ENCODE peak calls at places on chromosomes 3 and 15, in six cellular contexts. One of them, this sample, is unnamed. For H3K4me1, the result is how much of the 10 kb centered on the place peaks cover.

GRCh38 chr15:85430406-85431204 is 50.2 kb downstream of the AKAP13 start:
- DNase-seq in MM.1S: no peak
- DNase-seq in GM23248: no peak
- DNase-seq in CD8-positive, alpha-beta memory T cell: no peak
- DNase-seq in uterus: no peak
- DNase-seq in body of pancreas: no peak
- DNase-seq in this sample: no peak

GRCh38 chr15:69793783-69794451 is 303.8 kb downstream of the TLE3 start:
- DNase-seq in uterus: no peak
- DNase-seq in GM23248: peak
- DNase-seq in CD8-positive, alpha-beta memory T cell: no peak
- DNase-seq in body of pancreas: no peak
- DNase-seq in MM.1S: no peak
- DNase-seq in this sample: peak

GRCh38 chr15:80059786-80060489 is 462 bp downstream of the ZFAND6 start:
- DNase-seq in MM.1S: peak
- DNase-seq in body of pancreas: peak
- DNase-seq in CD8-positive, alpha-beta memory T cell: no peak
- DNase-seq in GM23248: peak
- DNase-seq in uterus: no peak
- DNase-seq in this sample: peak

GRCh38 chr3:152399374-152399773 is 130.6 kb downstream of the MBNL1 start:
- DNase-seq in uterus: no peak
- DNase-seq in CD8-positive, alpha-beta memory T cell: no peak
- DNase-seq in GM23248: peak
- DNase-seq in body of pancreas: no peak
- DNase-seq in MM.1S: no peak
- DNase-seq in this sample: peak

GRCh38 chr15:62899090-62899493 is 143.5 kb upstream of the TPM1 start:
- DNase-seq in MM.1S: no peak
- DNase-seq in uterus: peak
- DNase-seq in CD8-positive, alpha-beta memory T cell: no peak
- DNase-seq in GM23248: no peak
- DNase-seq in body of pancreas: peak
- DNase-seq in this sample: no peak

GRCh38 chr3:155362808-155363689 is 69.6 kb upstream of the STRIT1 start:
- DNase-seq in body of pancreas: no peak
- DNase-seq in CD8-positive, alpha-beta memory T cell: no peak
- DNase-seq in GM23248: no peak
- DNase-seq in uterus: no peak
- DNase-seq in MM.1S: no peak
- DNase-seq in this sample: no peak

GRCh38 chr3:130671545-130671944 is 75.1 kb downstream of the PIK3R4 start:
- DNase-seq in CD8-positive, alpha-beta memory T cell: no peak
- DNase-seq in uterus: no peak
- DNase-seq in body of pancreas: no peak
- DNase-seq in MM.1S: no peak
- DNase-seq in GM23248: no peak
- DNase-seq in this sample: no peak

GRCh38 chr15:65914371-65914770 is 45.1 kb downstream of the RAB11A start:
- DNase-seq in uterus: no peak
- DNase-seq in MM.1S: no peak
- DNase-seq in CD8-positive, alpha-beta memory T cell: no peak
- DNase-seq in body of pancreas: no peak
- DNase-seq in GM23248: peak
- DNase-seq in this sample: no peak

GRCh38 chr3:159904911-159905310 is 83.7 kb upstream of the IL12A start:
- DNase-seq in CD8-positive, alpha-beta memory T cell: no peak
- DNase-seq in body of pancreas: no peak
- DNase-seq in GM23248: peak
- DNase-seq in uterus: no peak
- DNase-seq in MM.1S: no peak
- DNase-seq in this sample: no peak

GRCh38 chr3:12420393-12420792 is 63.9 kb upstream of the TSEN2 start:
- DNase-seq in GM23248: peak
- DNase-seq in body of pancreas: no peak
- DNase-seq in CD8-positive, alpha-beta memory T cell: no peak
- DNase-seq in uterus: no peak
- DNase-seq in MM.1S: no peak
- DNase-seq in this sample: no peak

GRCh38 chr3:12423131-12423530 is 61.1 kb upstream of the TSEN2 start:
- DNase-seq in CD8-positive, alpha-beta memory T cell: no peak
- DNase-seq in body of pancreas: no peak
- DNase-seq in MM.1S: no peak
- DNase-seq in GM23248: no peak
- DNase-seq in uterus: no peak
- DNase-seq in this sample: no peak

GRCh38 chr3:12424635-12425319 is 59.5 kb upstream of the TSEN2 start:
- DNase-seq in GM23248: no peak
- DNase-seq in uterus: no peak
- DNase-seq in CD8-positive, alpha-beta memory T cell: no peak
- DNase-seq in body of pancreas: no peak
- DNase-seq in MM.1S: no peak
- DNase-seq in this sample: no peak

GRCh38 chr3:12423918-12424634 is 60.2 kb upstream of the TSEN2 start:
- DNase-seq in body of pancreas: no peak
- DNase-seq in MM.1S: no peak
- DNase-seq in GM23248: peak
- DNase-seq in CD8-positive, alpha-beta memory T cell: no peak
- DNase-seq in uterus: no peak
- DNase-seq in this sample: no peak

GRCh38 chr3:12421132-12421531 is 63.1 kb upstream of the TSEN2 start:
- DNase-seq in MM.1S: no peak
- DNase-seq in body of pancreas: no peak
- DNase-seq in GM23248: no peak
- DNase-seq in uterus: no peak
- DNase-seq in CD8-positive, alpha-beta memory T cell: no peak
- DNase-seq in this sample: no peak
- H3K4me1 ChIP-seq in MM.1S: under half
- H3K4me1 ChIP-seq in body of pancreas: under half
- H3K4me1 ChIP-seq in GM23248: under half
- H3K4me1 ChIP-seq in uterus: under half
- H3K4me1 ChIP-seq in CD8-positive, alpha-beta memory T cell: under half
- H3K4me1 ChIP-seq in this sample: under half

DNA sequence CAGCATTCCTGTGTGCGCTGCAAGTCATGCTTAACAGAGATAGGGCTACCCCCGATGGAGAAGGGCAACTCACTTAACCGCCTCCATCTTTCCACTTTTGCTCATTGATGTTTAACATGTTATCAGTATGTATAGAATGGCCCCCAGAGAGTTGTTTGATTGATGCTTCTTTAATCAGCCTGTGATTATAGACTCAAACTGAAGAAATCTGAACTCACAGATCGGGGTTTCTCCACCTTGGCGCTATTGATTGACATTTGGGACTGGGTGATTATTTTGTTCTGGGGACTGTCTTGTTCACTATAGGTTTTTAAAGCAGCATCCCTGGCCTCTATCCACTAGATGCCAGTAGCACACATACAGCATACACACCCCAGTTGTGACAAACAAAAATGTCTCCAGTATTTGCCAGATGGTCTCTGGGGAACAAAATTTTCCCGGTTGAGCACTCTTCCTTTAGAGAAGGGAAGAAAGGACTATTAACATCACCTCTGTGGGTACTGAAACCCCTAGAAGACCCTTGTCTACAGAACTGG is 54.4 kb downstream of the LARS2 start:
- DNase-seq in uterus: no peak
- DNase-seq in body of pancreas: no peak
- DNase-seq in MM.1S: no peak
- DNase-seq in GM23248: no peak
- DNase-seq in CD8-positive, alpha-beta memory T cell: no peak
- DNase-seq in this sample: no peak
- H3K27ac ChIP-seq in uterus: no peak
- H3K27ac ChIP-seq in body of pancreas: no peak
- H3K27ac ChIP-seq in MM.1S: no peak
- H3K27ac ChIP-seq in GM23248: no peak
- H3K27ac ChIP-seq in CD8-positive, alpha-beta memory T cell: no peak
- H3K27ac ChIP-seq in this sample: no peak

GRCh38 chr15:99100245-99101173 is 4.4 kb upstream of the SYNM start:
- DNase-seq in body of pancreas: peak
- DNase-seq in CD8-positive, alpha-beta memory T cell: no peak
- DNase-seq in GM23248: peak
- DNase-seq in uterus: peak
- DNase-seq in MM.1S: peak
- DNase-seq in this sample: peak
- H3K4me3 ChIP-seq in body of pancreas: no peak
- H3K4me3 ChIP-seq in CD8-positive, alpha-beta memory T cell: no peak
- H3K4me3 ChIP-seq in GM23248: peak
- H3K4me3 ChIP-seq in uterus: peak
- H3K4me3 ChIP-seq in MM.1S: peak
- H3K4me3 ChIP-seq in this sample: peak

GRCh38 chr3:25153561-25153960 is 274.5 kb upstream of the RARB start:
- DNase-seq in uterus: no peak
- DNase-seq in body of pancreas: no peak
- DNase-seq in CD8-positive, alpha-beta memory T cell: no peak
- DNase-seq in GM23248: no peak
- DNase-seq in MM.1S: no peak
- DNase-seq in this sample: peak
- H3K4me1 ChIP-seq in uterus: under half
- H3K4me1 ChIP-seq in body of pancreas: under half
- H3K4me1 ChIP-seq in CD8-positive, alpha-beta memory T cell: under half
- H3K4me1 ChIP-seq in GM23248: under half
- H3K4me1 ChIP-seq in MM.1S: under half
- H3K4me1 ChIP-seq in this sample: under half

GRCh38 chr3:150875548-150875947 is 29.7 kb downstream of the MINDY4B start:
- DNase-seq in body of pancreas: no peak
- DNase-seq in MM.1S: no peak
- DNase-seq in CD8-positive, alpha-beta memory T cell: no peak
- DNase-seq in GM23248: peak
- DNase-seq in uterus: no peak
- DNase-seq in this sample: no peak

GRCh38 chr3:150876866-150877265 is 28.4 kb downstream of the MINDY4B start:
- DNase-seq in GM23248: no peak
- DNase-seq in uterus: no peak
- DNase-seq in CD8-positive, alpha-beta memory T cell: no peak
- DNase-seq in body of pancreas: no peak
- DNase-seq in MM.1S: no peak
- DNase-seq in this sample: no peak

GRCh38 chr3:150879141-150879540 is 26.1 kb downstream of the MINDY4B start:
- DNase-seq in GM23248: no peak
- DNase-seq in CD8-positive, alpha-beta memory T cell: no peak
- DNase-seq in MM.1S: no peak
- DNase-seq in uterus: no peak
- DNase-seq in body of pancreas: no peak
- DNase-seq in this sample: no peak

GRCh38 chr3:150878290-150878689 is 26.9 kb downstream of the MINDY4B start:
- DNase-seq in CD8-positive, alpha-beta memory T cell: no peak
- DNase-seq in GM23248: no peak
- DNase-seq in MM.1S: no peak
- DNase-seq in uterus: no peak
- DNase-seq in body of pancreas: no peak
- DNase-seq in this sample: no peak

GRCh38 chr3:150877303-150877702 is 27.9 kb downstream of the MINDY4B start:
- DNase-seq in CD8-positive, alpha-beta memory T cell: no peak
- DNase-seq in MM.1S: no peak
- DNase-seq in uterus: no peak
- DNase-seq in body of pancreas: no peak
- DNase-seq in GM23248: no peak
- DNase-seq in this sample: no peak
- H3K27ac ChIP-seq in CD8-positive, alpha-beta memory T cell: no peak
- H3K27ac ChIP-seq in MM.1S: no peak
- H3K27ac ChIP-seq in uterus: no peak
- H3K27ac ChIP-seq in body of pancreas: no peak
- H3K27ac ChIP-seq in GM23248: no peak
- H3K27ac ChIP-seq in this sample: no peak

GRCh38 chr3:43950775-43951174 is 260.0 kb downstream of the ABHD5 start:
- DNase-seq in MM.1S: no peak
- DNase-seq in uterus: no peak
- DNase-seq in body of pancreas: no peak
- DNase-seq in GM23248: no peak
- DNase-seq in CD8-positive, alpha-beta memory T cell: no peak
- DNase-seq in this sample: no peak

GRCh38 chr3:43951813-43952212 is 261.1 kb downstream of the ABHD5 start:
- DNase-seq in body of pancreas: no peak
- DNase-seq in uterus: no peak
- DNase-seq in CD8-positive, alpha-beta memory T cell: no peak
- DNase-seq in MM.1S: no peak
- DNase-seq in GM23248: no peak
- DNase-seq in this sample: no peak

GRCh38 chr3:43954321-43954720 is 263.6 kb downstream of the ABHD5 start:
- DNase-seq in body of pancreas: no peak
- DNase-seq in uterus: no peak
- DNase-seq in CD8-positive, alpha-beta memory T cell: no peak
- DNase-seq in MM.1S: no peak
- DNase-seq in GM23248: no peak
- DNase-seq in this sample: no peak

GRCh38 chr3:43953375-43953774 is 262.6 kb downstream of the ABHD5 start:
- DNase-seq in CD8-positive, alpha-beta memory T cell: no peak
- DNase-seq in GM23248: no peak
- DNase-seq in body of pancreas: no peak
- DNase-seq in uterus: no peak
- DNase-seq in MM.1S: no peak
- DNase-seq in this sample: no peak

DNA sequence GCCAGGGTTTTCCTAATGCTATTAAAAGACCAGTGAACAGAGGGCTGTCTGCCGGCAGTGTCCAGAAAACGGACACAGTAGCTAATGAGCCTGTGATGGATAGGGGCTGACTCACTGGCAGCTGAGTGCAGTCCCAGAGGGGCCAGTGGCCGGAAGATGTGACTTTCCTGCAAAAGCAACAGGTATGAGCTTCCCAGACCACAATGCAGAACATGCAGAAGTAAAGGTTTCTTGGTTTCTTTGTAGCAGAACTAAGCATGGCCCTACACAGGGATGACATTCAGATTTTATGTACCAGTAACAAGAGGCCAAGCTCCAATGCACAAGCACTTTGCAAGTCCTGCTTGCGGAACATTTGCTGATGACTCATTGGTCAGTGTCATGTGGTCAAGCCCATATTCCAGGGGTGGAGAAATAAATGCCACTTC is 263.1 kb downstream of the ABHD5 start:
- DNase-seq in uterus: no peak
- DNase-seq in CD8-positive, alpha-beta memory T cell: no peak
- DNase-seq in GM23248: peak
- DNase-seq in MM.1S: no peak
- DNase-seq in body of pancreas: no peak
- DNase-seq in this sample: no peak
- H3K4me3 ChIP-seq in uterus: no peak
- H3K4me3 ChIP-seq in CD8-positive, alpha-beta memory T cell: no peak
- H3K4me3 ChIP-seq in GM23248: no peak
- H3K4me3 ChIP-seq in MM.1S: no peak
- H3K4me3 ChIP-seq in body of pancreas: no peak
- H3K4me3 ChIP-seq in this sample: no peak

This sample was measured in SJSA1.